ENCODE peak calls at places on chromosomes 5 and 9, in four cellular contexts. C is IMR-90, S is Peyer's patch, D is K562. Y is an unnamed sample. For H3K27me3, the result is how much of the 10 kb centered on the place peaks cover.

GRCh38 chr5:58922392-58923171 is 339.7 kb downstream of the RAB3C start:
- DNase-seq in D (no peak), C (peak), S (no peak), Y (peak)

GRCh38 chr9:110015759-110016158 is 192.2 kb downstream of the C9orf152 start:
- DNase-seq in S (no peak), D (no peak), C (peak), Y (no peak)

GRCh38 chr5:100772548-100772947 is 130.5 kb downstream of the ST8SIA4 start:
- DNase-seq in S (no peak), C (no peak), D (no peak), Y (no peak)

GRCh38 chr9:35942286-35942685 is 15.7 kb downstream of the OR2S2 start:
- DNase-seq in D (no peak), C (no peak), S (no peak), Y (no peak)

GRCh38 chr5:72608297-72608696 is 101.1 kb upstream of the ZNF366 start:
- DNase-seq in C (peak), S (no peak), D (no peak), Y (no peak)

GRCh38 chr9:35861161-35861897 is 8.9 kb downstream of the OR13J1 start:
- DNase-seq in C (no peak), D (no peak), S (no peak), Y (no peak)

GRCh38 chr9:33676746-33677505 is 118.4 kb upstream of the PRSS3 start:
- DNase-seq in D (peak), C (peak), S (peak), Y (no peak)

GRCh38 chr9:134720796-134721195 is 79.2 kb downstream of the COL5A1 start:
- DNase-seq in S (no peak), D (no peak), C (no peak), Y (no peak)

GRCh38 chr5:42949348-42950090 is 90.6 kb downstream of the ANXA2R start:
- DNase-seq in C (peak), S (peak), D (no peak), Y (peak)

GRCh38 chr5:55773057-55773456 is 35.2 kb downstream of the DDX4 start:
- DNase-seq in C (peak), S (no peak), D (no peak), Y (no peak)

GRCh38 chr9:124191691-124192208 is 66.0 kb upstream of the NEK6 start:
- DNase-seq in S (no peak), D (no peak), C (no peak), Y (no peak)

GRCh38 chr9:10268500-10269485 is 344.0 kb downstream of the PTPRD start:
- DNase-seq in S (no peak), D (no peak), C (peak), Y (no peak)

GRCh38 chr5:38994329-38994927 is 79.8 kb downstream of the RICTOR start:
- DNase-seq in S (no peak), C (peak), D (peak), Y (peak)

GRCh38 chr9:126276056-126276728 is 50.4 kb upstream of the MVB12B start:
- DNase-seq in C (no peak), D (no peak), S (no peak), Y (no peak)

GRCh38 chr5:591746-592145 is 20.4 kb upstream of the CEP72 start:
- DNase-seq in D (no peak), C (no peak), S (no peak), Y (no peak)

GRCh38 chr5:112686675-112687074 is 51.0 kb upstream of the APC start:
- DNase-seq in D (no peak), S (no peak), C (no peak), Y (no peak)

GRCh38 chr5:58499231-58499630 is 8.0 kb downstream of the GAPT start:
- DNase-seq in C (no peak), S (no peak), D (no peak), Y (no peak)

GRCh38 chr9:116152941-116153764 is 438 bp upstream of the PAPPA start:
- DNase-seq in C (peak), S (no peak), D (no peak), Y (no peak)

GRCh38 chr9:116151966-116152381 is 1.6 kb upstream of the PAPPA start:
- DNase-seq in S (no peak), D (no peak), C (peak), Y (no peak)

GRCh38 chr9:116149844-116150243 is 3.7 kb upstream of the PAPPA start:
- DNase-seq in D (peak), C (no peak), S (no peak), Y (no peak)

GRCh38 chr9:116152390-116152789 is 1.2 kb upstream of the PAPPA start:
- DNase-seq in C (peak), D (no peak), S (no peak), Y (no peak)

DNA sequence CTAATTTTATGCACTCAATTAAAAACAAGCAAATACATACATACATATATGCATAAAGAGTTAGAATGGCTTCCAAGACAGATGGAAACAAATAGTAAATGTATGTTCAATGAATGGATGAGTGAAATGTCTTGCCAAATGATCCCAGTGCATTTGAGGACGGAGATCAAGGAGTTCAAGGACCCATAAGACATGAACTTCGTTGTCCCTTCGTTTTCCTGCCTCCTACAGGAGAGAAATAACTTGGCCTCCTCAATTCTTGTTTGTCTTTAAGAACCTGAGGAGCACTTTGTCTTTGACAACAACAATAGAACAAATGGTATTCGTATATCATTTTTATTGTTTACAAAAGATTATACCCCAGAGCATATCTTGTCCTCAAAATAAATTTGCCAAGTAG is 2.4 kb upstream of the PAPPA start:
- DNase-seq in S (no peak), C (no peak), D (no peak), Y (no peak)
- H3K27me3 ChIP-seq in S (under half), C (under half), D (under half), Y (under half)

GRCh38 chr9:69571032-69571431 is 101.1 kb downstream of the APBA1 start:
- DNase-seq in C (no peak), D (no peak), S (no peak), Y (no peak)

GRCh38 chr9:69573666-69574456 is 98.3 kb downstream of the APBA1 start:
- DNase-seq in D (no peak), S (no peak), C (peak), Y (no peak)

GRCh38 chr9:69570091-69570451 is 102.1 kb downstream of the APBA1 start:
- DNase-seq in D (no peak), S (no peak), C (no peak), Y (no peak)

GRCh38 chr9:69577123-69577522 is 95.0 kb downstream of the APBA1 start:
- DNase-seq in C (peak), D (no peak), S (no peak), Y (no peak)

GRCh38 chr9:69572611-69573010 is 99.6 kb downstream of the APBA1 start:
- DNase-seq in D (no peak), C (no peak), S (no peak), Y (no peak)
- TF ChIP-seq POLR2A in D (no peak), C (no peak), S (no peak), Y (no peak)

GRCh38 chr9:121699271-121700164 is 48.1 kb downstream of the DAB2IP start:
- DNase-seq in C (peak), D (no peak), S (peak), Y (peak)
- H3K27me3 ChIP-seq in C (under half), D (half or more), S (under half), Y (under half)

GRCh38 chr9:100428871-100429654 is 2.1 kb downstream of the MSANTD3 start:
- DNase-seq in D (no peak), C (peak), S (no peak), Y (no peak)

GRCh38 chr9:100425758-100426157 is 1.2 kb upstream of the MSANTD3 start:
- DNase-seq in D (no peak), S (no peak), C (no peak), Y (no peak)

GRCh38 chr9:100426194-100426531 is 780 bp upstream of the MSANTD3 start:
- DNase-seq in D (no peak), C (no peak), S (no peak), Y (no peak)

GRCh38 chr9:100427366-100428263 is 672 bp downstream of the MSANTD3 start:
- DNase-seq in C (peak), S (peak), D (no peak), Y (no peak)

DNA sequence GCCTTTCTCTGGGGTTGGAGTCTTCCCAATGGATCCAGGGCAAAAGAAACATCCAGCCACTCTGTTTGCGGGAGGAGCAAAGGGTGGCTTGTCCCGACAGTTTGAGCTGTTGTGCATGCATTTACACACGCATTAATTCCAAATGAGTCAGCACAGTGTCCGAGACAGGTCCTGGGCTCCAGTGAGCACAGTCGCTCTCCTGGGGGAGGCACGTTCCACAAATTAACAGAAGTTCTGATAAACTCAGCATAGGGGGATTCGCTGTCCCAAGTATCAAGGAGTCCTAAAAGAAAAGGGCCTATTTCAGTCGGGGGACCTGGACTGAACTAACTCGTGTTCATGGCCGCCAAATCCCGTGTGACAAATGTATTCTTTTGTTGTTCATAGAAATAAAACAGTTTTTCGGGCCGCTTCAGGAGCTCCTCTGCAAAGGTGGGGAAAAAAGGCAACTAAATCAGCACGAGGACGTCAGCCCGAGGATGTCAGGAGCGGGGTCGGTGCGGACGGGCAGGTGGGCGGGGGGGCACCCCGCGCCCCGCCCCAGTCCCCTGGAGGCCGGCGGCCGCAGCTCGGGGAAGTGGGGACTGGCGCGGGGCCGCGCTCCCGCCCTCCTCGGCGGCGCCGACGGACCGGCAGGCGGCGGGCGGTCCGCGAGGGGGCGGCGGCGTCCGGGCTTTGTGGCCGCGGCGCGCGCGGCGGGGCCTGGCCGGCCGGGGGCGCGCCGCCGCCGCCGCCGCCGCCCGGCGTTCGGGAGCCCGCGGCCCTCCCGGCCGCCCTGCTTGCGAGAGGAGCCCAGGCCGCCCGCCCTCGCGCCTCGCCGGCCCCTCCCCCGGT is at the start of gene MSANTD3:
- DNase-seq in C (peak), S (peak), D (peak), Y (no peak)
- TF ChIP-seq POLR2A in C (peak), S (peak), D (peak), Y (no peak)

GRCh38 chr5:67395790-67396418 is 199.3 kb upstream of the CD180 start:
- DNase-seq in S (no peak), D (no peak), C (no peak), Y (no peak)

GRCh38 chr5:67401166-67401565 is 204.6 kb upstream of the CD180 start:
- DNase-seq in C (no peak), S (no peak), D (no peak), Y (no peak)

GRCh38 chr5:67393211-67393610 is 196.6 kb upstream of the CD180 start:
- DNase-seq in C (no peak), S (no peak), D (no peak), Y (no peak)

GRCh38 chr5:67400752-67401151 is 204.2 kb upstream of the CD180 start:
- DNase-seq in D (no peak), C (no peak), S (no peak), Y (no peak)

DNA sequence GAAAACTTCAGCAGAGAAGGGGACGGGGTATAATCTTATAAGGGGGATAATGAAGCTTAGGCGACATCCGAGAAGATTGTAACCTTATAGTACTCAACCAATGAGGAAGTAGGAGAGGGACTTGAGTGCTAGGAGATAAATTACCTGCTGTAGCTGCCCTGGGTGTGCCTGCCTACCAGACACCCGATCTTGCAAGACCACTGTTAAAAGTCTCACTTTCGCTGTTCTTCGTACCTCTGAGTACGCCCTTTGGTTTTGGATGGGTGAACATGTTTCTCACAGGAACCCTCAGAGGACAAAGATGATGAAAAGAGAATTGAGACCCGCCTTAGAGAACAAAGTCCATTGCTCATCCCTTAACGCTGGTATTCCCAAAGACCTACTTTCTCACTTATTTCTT is 200.4 kb upstream of the CD180 start:
- DNase-seq in C (no peak), S (no peak), D (no peak), Y (no peak)
- H3K27me3 ChIP-seq in C (under half), S (under half), D (under half), Y (under half)

GRCh38 chr5:126599499-126599898 is 1.2 kb upstream of the PHAX start:
- DNase-seq in C (no peak), D (no peak), S (no peak), Y (no peak)

GRCh38 chr5:126597156-126597555 is 2.1 kb upstream of the ALDH7A1 start:
- DNase-seq in D (no peak), C (peak), S (no peak), Y (no peak)

GRCh38 chr5:126603402-126603991 is 2.8 kb downstream of the PHAX start:
- DNase-seq in C (no peak), D (no peak), S (no peak), Y (no peak)

GRCh38 chr5:126605525-126605924 is 4.8 kb downstream of the PHAX start:
- DNase-seq in C (no peak), D (no peak), S (no peak), Y (no peak)

GRCh38 chr5:126600631-126601511 is at the start of gene PHAX:
- DNase-seq in C (peak), S (peak), D (peak), Y (peak)
- TF ChIP-seq POLR2A in C (peak), S (no peak), D (peak), Y (no peak)

DNA sequence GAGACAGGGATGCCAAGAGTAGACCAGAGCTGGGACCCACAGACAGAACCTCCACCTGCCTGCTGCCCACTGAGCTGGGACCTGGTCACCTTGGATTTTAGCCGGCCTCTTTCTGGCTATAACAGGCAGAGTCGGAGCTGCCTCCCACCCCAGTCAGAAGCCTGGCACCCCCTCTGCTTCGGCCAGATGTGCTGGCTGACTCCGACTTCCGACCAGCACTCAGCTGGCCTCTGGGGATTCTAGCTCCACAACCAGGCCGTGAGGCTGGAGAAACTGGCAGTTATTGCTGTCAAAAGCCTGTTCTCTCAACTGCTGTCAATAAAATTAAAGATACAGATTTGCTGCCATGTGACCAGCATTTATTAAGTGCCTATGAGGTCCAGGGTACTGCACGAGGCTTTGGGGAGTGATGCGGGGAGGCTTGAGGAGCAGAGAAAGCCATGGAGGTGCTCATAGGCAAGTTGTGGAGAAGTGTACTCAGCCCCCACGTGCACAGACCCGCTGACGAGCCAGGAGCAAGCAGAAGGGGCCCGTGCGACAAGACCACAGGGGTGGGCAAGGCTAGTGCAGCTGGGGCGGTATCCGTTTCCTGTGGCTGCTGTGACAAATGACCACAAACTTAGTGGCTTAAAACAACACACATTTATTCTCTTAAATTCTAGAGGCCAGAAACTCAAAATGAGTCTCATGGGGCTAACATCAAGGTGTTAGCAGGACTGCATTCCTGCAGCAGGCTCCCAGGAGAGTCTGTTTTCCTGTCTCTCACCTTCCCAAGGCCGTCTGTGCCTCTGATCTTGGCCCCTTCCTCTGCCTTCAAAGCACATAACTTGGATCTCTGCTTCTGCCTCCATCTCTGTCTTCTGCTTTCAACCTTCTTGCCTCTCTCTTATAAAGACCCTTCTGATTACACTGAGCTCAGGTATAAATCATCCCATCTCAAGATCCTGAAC is 13.1 kb downstream of the GFI1B start:
- DNase-seq in D (no peak), S (no peak), C (no peak), Y (no peak)
- H3K27me3 ChIP-seq in D (under half), S (under half), C (half or more), Y (under half)

Y was measured in tibial nerve.